ENCODE peak calls at places on chromosome 18, in ten cellular contexts. Z is NCI-H2029, T is head of caudate nucleus, C is AML-193, D is pancreas, P is NCI-H1105, U is neural crest cell, E is GM06990, I is transverse colon, N is astrocyte of the hippocampus. O is an unnamed sample.

GRCh38 chr18:67108894-67109293 is 407.6 kb downstream of the DSEL start:
- DNase-seq in N (peak; percentile 4), U (no peak), E (no peak), P (no peak), Z (no peak), C (no peak), T (no peak), I (no peak), D (no peak), O (peak; percentile 14)

GRCh38 chr18:10032331-10032979 is 118.6 kb downstream of the VAPA start:
- DNase-seq in E (no peak), P (no peak), T (peak; percentile 77), Z (no peak), N (peak; percentile 36), U (no peak), C (no peak), D (no peak), I (no peak), O (no peak)

GRCh38 chr18:14921547-14921946 is 173.6 kb downstream of the ANKRD30B start:
- DNase-seq in I (peak; percentile 50), D (no peak), T (peak; percentile 18), P (no peak), U (no peak), C (no peak), Z (no peak), E (no peak), N (no peak), O (no peak)

GRCh38 chr18:11653521-11653920 is 35.5 kb upstream of the GNAL start:
- DNase-seq in U (no peak), I (no peak), C (no peak), D (no peak), T (no peak), E (no peak), N (no peak), P (no peak), Z (no peak), O (no peak)

GRCh38 chr18:29154758-29155725 is 978.1 kb upstream of the CDH2 start:
- DNase-seq in Z (no peak), U (no peak), N (peak; percentile 87), D (no peak), E (no peak), T (no peak), P (no peak), C (no peak), I (no peak), O (peak; percentile 37)

GRCh38 chr18:48949606-48950535 is 894 bp downstream of the SMAD7 start:
- DNase-seq in D (peak; percentile 48), I (peak; percentile 52), E (peak; percentile 77), P (no peak), Z (peak; percentile 34), U (peak; percentile 29), N (peak; percentile 73), T (no peak), C (peak; percentile 31), O (peak; percentile 66)

GRCh38 chr18:60935046-60935445 is 398.2 kb upstream of the CDH20 start:
- DNase-seq in P (no peak), C (no peak), Z (no peak), U (no peak), N (no peak), E (no peak), D (no peak), I (no peak), T (no peak), O (no peak)

GRCh38 chr18:34977787-34978532 is 63.3 kb upstream of the MAPRE2 start:
- DNase-seq in I (peak; percentile 76), C (no peak), D (peak; percentile 54), P (peak; percentile 13), N (peak; percentile 42), E (peak; percentile 35), U (peak; percentile 28), T (peak; percentile 81), Z (peak; percentile 50), O (peak; percentile 58)

GRCh38 chr18:6578686-6579085 is 150.8 kb upstream of the ARHGAP28 start:
- DNase-seq in U (no peak), C (no peak), E (no peak), Z (no peak), D (no peak), I (no peak), P (no peak), T (no peak), N (no peak), O (no peak)

GRCh38 chr18:23170137-23170536 is 34.9 kb downstream of the CABLES1 start:
- DNase-seq in D (no peak), C (no peak), Z (no peak), I (no peak), U (no peak), N (no peak), T (no peak), E (no peak), P (no peak), O (no peak)

GRCh38 chr18:57060814-57061213 is 86.1 kb upstream of the BOD1L2 start:
- DNase-seq in U (no peak), E (no peak), P (no peak), N (no peak), D (no peak), C (no peak), I (no peak), T (no peak), Z (no peak), O (no peak)

GRCh38 chr18:59323931-59324622 is 5.6 kb upstream of the CPLX4 start:
- DNase-seq in D (no peak), U (no peak), T (no peak), N (peak; percentile 79), Z (no peak), I (no peak), E (no peak), C (no peak), P (no peak), O (no peak)

GRCh38 chr18:12067671-12068070 is 26.0 kb upstream of the ANKRD62 start:
- DNase-seq in T (no peak), C (no peak), E (no peak), P (no peak), N (no peak), I (no peak), Z (no peak), U (no peak), D (no peak), O (no peak)